ENCODE peak calls at places on chromosomes 16 and 17, in four cellular contexts. A is heart left ventricle, E is choroid plexus epithelial cell, P is fibroblast of the aortic adventitia. W is an unnamed sample.
A peak's percentile ranks its signal among the peaks of the same experiment; 100 is the strongest.

GRCh38 chr17:59828478-59828760 is 64.3 kb downstream of the TUBD1 start:
- DNase-seq in A (no peak), E (no peak), P (no peak), W (no peak)

GRCh38 chr16:81243927-81244326 is 5.4 kb downstream of the BCO1 start:
- DNase-seq in A (no peak), E (no peak), P (no peak), W (no peak)

GRCh38 chr17:81513669-81514484 is 1.3 kb upstream of the ACTG1 start:
- DNase-seq in A (peak; percentile 76), E (peak; percentile 82), P (peak; percentile 72), W (peak; percentile 89)

GRCh38 chr17:76924345-76925332 is 56.4 kb downstream of the MGAT5B start:
- DNase-seq in A (no peak), E (no peak), P (no peak), W (no peak)

GRCh38 chr17:4585203-4585939 is 1.0 kb downstream of the SMTNL2 start:
- DNase-seq in A (no peak), E (no peak), P (no peak), W (no peak)

GRCh38 chr16:53922067-53922804 is 218.3 kb downstream of the FTO start:
- DNase-seq in A (no peak), E (no peak), P (no peak), W (no peak)

GRCh38 chr16:67533024-67533560 is 4.5 kb downstream of the RIPOR1 start:
- DNase-seq in A (no peak), E (no peak), P (no peak), W (no peak)

GRCh38 chr17:80105762-80106161 is 4.4 kb downstream of the GAA start:
- DNase-seq in A (no peak), E (peak; percentile 70), P (peak; percentile 12), W (no peak)

GRCh38 chr17:67606896-67607604 is 110.7 kb upstream of the NOL11 start:
- DNase-seq in A (no peak), E (no peak), P (no peak), W (no peak)

GRCh38 chr16:1941924-1942809 is 832 bp downstream of the MSRB1 start:
- DNase-seq in A (no peak), E (peak; percentile 50), P (no peak), W (peak; percentile 30)

GRCh38 chr16:79758615-79759346 is 158.2 kb upstream of the MAF start:
- DNase-seq in A (no peak), E (no peak), P (no peak), W (no peak)

DNA sequence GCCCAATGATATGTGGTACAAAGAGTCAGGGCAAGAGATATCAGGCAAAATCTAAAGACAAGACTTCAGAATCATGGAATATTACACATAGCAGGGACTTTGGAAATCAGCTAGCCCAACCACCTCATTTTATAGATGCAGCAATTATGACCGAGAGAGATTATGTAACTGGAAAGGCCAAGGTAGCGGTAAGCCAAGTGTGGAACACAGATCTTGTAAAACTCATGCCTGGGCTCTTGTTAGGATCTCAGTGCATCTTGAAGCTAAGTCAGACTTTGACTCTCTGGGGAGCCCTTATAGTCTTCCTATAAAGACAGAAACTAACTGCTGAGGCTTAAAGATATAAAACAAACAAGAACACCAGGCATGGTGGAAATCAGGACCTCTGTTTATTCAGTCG is 18.6 kb downstream of the MAP2K6 start:
- DNase-seq in A (no peak), E (no peak), P (no peak), W (no peak)
- H3K4me3 ChIP-seq in A (no peak overlapping the region), E (no peak overlapping the region), P (no peak overlapping the region), W (no peak overlapping the region)

DNA sequence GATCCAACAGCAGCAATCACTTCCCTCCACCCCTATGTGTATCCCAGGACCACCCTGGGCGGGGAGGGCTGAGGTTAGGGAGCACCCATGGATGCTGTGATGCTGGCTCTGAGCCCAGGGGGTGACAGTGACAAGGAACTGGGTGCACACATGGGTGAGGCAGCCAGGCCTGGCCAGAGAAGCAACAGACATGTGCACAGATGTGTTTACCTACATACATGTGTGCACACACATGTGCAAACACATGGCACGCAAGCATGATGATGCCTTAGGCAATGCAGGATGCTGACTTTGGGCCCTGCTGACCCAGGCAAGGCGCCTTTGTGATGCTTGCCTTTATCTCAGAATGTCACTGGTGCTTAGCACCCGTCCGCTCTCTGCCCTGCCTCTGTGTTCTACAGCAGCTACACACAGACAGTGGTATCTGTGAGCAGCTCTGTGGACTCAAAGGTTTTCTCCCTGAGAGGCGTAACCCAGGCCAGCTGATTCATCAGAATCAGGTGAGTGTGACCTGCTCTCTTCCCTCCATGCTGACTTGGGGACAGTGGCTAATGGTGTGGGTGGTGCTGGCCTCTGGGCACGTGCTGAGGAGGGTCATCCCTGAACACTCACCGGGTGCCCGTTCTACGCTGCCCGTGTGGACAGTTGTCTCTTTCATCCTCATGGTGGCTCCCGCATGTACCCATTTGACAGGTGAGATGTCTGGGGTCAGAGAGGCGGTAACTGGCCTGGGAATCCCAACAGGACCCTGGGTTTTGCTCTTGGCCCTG is 38.5 kb upstream of the KSR1 start:
- DNase-seq in A (no peak), E (no peak), P (no peak), W (no peak)
- H3K4me3 ChIP-seq in A (no peak overlapping the region), E (no peak overlapping the region), P (no peak overlapping the region), W (no peak overlapping the region)

GRCh38 chr17:31596382-31597323 is 205.2 kb downstream of the RAB11FIP4 start:
- DNase-seq in A (peak; percentile 80), E (peak; percentile 96), P (peak; percentile 97), W (peak; percentile 96)
- H3K4me3 ChIP-seq in A (no peak overlapping the region), E (no peak overlapping the region), P (no peak overlapping the region), W (no peak overlapping the region)

GRCh38 chr16:8957509-8958157 is 6.1 kb downstream of the USP7 start:
- DNase-seq in A (no peak), E (no peak), P (no peak), W (no peak)
- H3K4me3 ChIP-seq in A (no peak overlapping the region), E (no peak overlapping the region), P (peak overlapping the region; percentile 44), W (peak overlapping the region; percentile 30)